ENCODE peak calls at places on chromosomes 4 and X, in nine cellular contexts. H, R, Z, C, L, F, B, Y and G are unnamed samples.

GRCh38 chrX:11341274-11342256 is 48.4 kb downstream of the AMELX start:
- DNase-seq in C (no peak), Y (peak), L (peak), F (no peak), H (peak), Z (peak), B (peak), R (peak), G (no peak)

GRCh38 chrX:130108647-130109428 is 1.5 kb downstream of the ELF4 start:
- DNase-seq in B (peak), F (no peak), Y (peak), L (peak), H (peak), R (no peak), C (no peak), Z (peak), G (no peak)

GRCh38 chrX:100424012-100424411 is 13.9 kb upstream of the PCDH19 start:
- DNase-seq in Z (peak), C (no peak), Y (no peak), H (no peak), L (no peak), B (peak), R (no peak), F (no peak), G (no peak)

GRCh38 chr4:7332216-7333023 is 102.3 kb downstream of the PSAPL1 start:
- DNase-seq in Z (no peak), Y (peak), H (no peak), R (peak), L (peak), C (no peak), F (no peak), B (no peak), G (no peak)

GRCh38 chr4:75800972-75801371 is 76.6 kb downstream of the USO1 start:
- DNase-seq in Z (peak), L (no peak), B (peak), H (no peak), Y (peak), R (no peak), F (no peak), C (no peak), G (no peak)

GRCh38 chr4:65669008-65669971 is 999 bp downstream of the EPHA5 start:
- DNase-seq in L (peak), H (no peak), F (no peak), C (peak), Z (peak), B (no peak), R (peak), Y (no peak), G (no peak)

GRCh38 chrX:153646620-153647373 is at the start of gene DUSP9:
- DNase-seq in Z (peak), H (no peak), C (peak), Y (peak), L (peak), B (peak), F (no peak), R (peak), G (no peak)

GRCh38 chrX:81202413-81202794 is 502 bp downstream of the SH3BGRL start:
- DNase-seq in C (no peak), H (no peak), B (peak), Y (no peak), Z (no peak), R (no peak), L (no peak), F (no peak), G (no peak)

GRCh38 chr4:75432683-75433082 is 81.5 kb downstream of the RCHY1 start:
- DNase-seq in C (peak), L (no peak), H (no peak), R (no peak), B (peak), Z (peak), F (no peak), Y (peak), G (no peak)

GRCh38 chrX:72060196-72060974 is 71.3 kb downstream of the RTL5 start:
- DNase-seq in C (peak), Z (no peak), L (no peak), H (peak), R (no peak), B (no peak), F (no peak), Y (no peak), G (no peak)

GRCh38 chr4:190020790-190021717 is 6.0 kb downstream of the FRG2 start:
- DNase-seq in F (no peak), H (no peak), R (no peak), B (peak), L (peak), Z (peak), C (peak), Y (peak), G (no peak)

GRCh38 chr4:158053086-158053485 is 119.7 kb downstream of the GASK1B start:
- DNase-seq in H (no peak), L (no peak), B (no peak), C (no peak), Y (no peak), R (no peak), Z (no peak), F (no peak), G (no peak)

GRCh38 chrX:110509778-110510510 is 151.3 kb downstream of the RTL9 start:
- DNase-seq in Z (peak), F (no peak), B (no peak), H (no peak), Y (peak), C (no peak), R (no peak), L (no peak), G (no peak)

GRCh38 chr4:109611045-109611616 is 51.1 kb downstream of the MCUB start:
- DNase-seq in Z (no peak), B (no peak), F (no peak), L (no peak), C (no peak), H (no peak), R (no peak), Y (no peak), G (no peak)

GRCh38 chrX:133495464-133496391 is 80.4 kb upstream of the GPC4 start:
- DNase-seq in L (no peak), F (no peak), H (peak), R (peak), C (no peak), B (no peak), Z (no peak), Y (no peak), G (no peak)

GRCh38 chr4:138259296-138259695 is 17.1 kb upstream of the SLC7A11 start:
- DNase-seq in B (peak), Z (no peak), C (no peak), R (no peak), Y (peak), F (no peak), L (no peak), H (no peak), G (no peak)

GRCh38 chr4:121256346-121256745 is 92.2 kb upstream of the TNIP3 start:
- DNase-seq in L (no peak), H (no peak), B (peak), Z (peak), Y (peak), C (no peak), R (no peak), F (no peak), G (no peak)

GRCh38 chr4:141719585-141719984 is 83.2 kb downstream of the IL15 start:
- DNase-seq in L (no peak), Y (no peak), F (no peak), R (no peak), C (no peak), Z (no peak), H (no peak), B (no peak), G (no peak)

GRCh38 chr4:155943610-155944329 is 9.9 kb downstream of the CTSO start:
- DNase-seq in B (no peak), Y (no peak), H (no peak), C (no peak), R (no peak), Z (no peak), L (no peak), F (no peak), G (no peak)

GRCh38 chr4:184962125-184962638 is 56.1 kb upstream of the HELT start:
- DNase-seq in Z (no peak), F (no peak), Y (no peak), B (no peak), L (no peak), R (no peak), H (no peak), C (no peak), G (no peak)

GRCh38 chr4:48909697-48910096 is 3.1 kb upstream of the OCIAD2 start:
- DNase-seq in Y (peak), B (peak), Z (peak), R (peak), L (no peak), F (no peak), H (no peak), C (no peak), G (no peak)

GRCh38 chr4:59925290-59925689 is 1274.8 kb upstream of the ADGRL3 start:
- DNase-seq in F (no peak), L (no peak), H (no peak), R (no peak), Z (no peak), Y (no peak), B (no peak), C (no peak), G (no peak)

GRCh38 chrX:1536712-1537030 is 314 bp downstream of the P2RY8 start:
- DNase-seq in R (no peak), B (no peak), H (no peak), F (no peak), L (no peak), C (no peak), Z (no peak), Y (no peak), G (no peak)

DNA sequence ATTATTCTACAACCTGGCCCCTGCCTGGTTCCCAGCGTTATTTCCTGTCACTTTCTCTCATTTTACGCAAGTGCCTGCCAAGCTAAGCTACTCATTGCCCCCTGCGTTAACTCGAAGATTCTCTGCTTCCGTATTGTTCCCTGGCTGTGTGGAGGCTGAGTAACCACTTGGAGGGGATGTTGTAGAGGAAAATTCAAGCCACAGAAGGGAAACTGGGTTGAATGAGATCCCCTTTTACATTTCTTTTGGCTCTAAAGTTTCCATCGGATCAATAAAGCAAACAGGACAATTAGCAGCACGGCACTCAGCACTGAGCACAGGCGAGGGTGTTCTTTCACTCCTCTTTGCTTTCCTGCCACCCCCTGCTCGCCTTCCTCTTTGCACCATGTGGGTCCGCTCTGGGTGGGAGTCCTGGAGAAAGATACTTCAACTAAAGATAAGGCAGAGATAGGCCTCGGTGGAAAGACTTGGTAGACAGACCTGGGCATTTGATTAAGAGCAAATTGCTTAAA is 4.2 kb upstream of the TMSB4X start:
- DNase-seq in R (peak), B (no peak), L (no peak), Z (peak), Y (no peak), F (no peak), H (peak), C (no peak), G (no peak)
- TF ChIP-seq CTCF in R (peak), B (peak), L (peak), Z (peak), Y (no peak), F (no peak), H (peak), C (no peak), G (peak)

DNA sequence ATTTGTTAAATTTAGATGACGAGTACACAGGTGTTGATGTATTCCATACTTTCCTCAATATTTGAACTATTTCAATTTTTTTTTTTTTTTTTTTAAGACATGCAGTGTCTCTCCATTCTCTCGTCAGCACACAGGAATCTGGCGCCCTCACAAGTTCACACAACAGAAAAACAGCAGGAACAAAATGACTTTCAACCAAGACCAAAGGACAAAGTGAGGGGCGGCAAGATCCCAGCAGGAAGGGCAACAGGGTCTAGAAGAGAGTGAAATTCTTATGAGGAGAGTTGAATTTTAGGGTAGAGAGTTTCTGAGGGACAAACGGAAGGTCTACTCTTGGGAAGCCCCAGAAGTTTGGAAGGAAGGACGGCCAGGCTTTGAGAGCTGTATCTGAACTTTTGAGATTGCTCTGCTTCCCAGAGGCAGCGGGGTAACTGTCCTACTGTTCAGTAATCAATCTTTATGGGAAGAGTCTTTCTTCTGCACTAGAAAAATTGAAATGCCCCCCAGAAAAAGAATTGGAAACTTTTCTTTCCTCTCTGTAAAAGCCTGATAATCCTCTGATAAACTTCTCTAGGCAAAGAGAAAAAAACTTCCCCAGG is 760.2 kb downstream of the RAB28 start:
- DNase-seq in R (no peak), F (no peak), Z (no peak), L (no peak), Y (no peak), B (no peak), C (no peak), H (no peak), G (no peak)
- TF ChIP-seq CTCF in R (no peak), F (no peak), Z (peak), L (no peak), Y (no peak), B (no peak), C (no peak), H (no peak), G (no peak)

DNA sequence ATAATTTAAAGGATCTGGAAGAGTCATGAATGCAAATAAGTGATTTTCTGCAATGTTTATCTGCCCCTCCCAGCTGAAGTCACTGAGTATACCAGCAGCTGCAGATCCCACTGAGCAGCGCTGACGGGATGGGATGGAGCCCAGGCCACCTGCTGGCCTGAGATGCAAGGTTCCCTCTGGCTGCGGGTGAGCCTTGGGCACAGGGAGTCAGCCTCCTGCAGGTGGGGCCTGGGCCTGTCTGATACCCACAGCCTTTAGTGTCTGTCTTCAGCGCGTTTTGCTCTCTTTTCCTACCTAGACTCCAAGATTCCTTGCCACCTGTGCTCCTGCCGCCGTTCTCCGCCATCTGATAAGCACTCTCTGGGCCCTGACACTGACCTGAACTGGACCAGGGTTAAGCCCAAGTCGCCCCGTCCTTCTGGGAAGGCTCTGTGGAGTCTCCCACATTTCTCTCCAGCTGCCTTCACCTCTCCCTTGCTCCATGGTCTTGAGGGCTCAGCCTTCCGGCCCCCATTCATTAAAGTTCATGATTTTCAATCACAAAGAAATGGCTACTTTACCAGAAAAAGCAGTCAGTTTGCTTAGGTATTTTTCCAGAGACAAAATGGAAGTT is 223.1 kb upstream of the FAT1 start:
- DNase-seq in L (no peak), Y (peak), Z (peak), H (no peak), B (peak), R (no peak), F (no peak), C (peak), G (no peak)
- TF ChIP-seq CTCF in L (no peak), Y (no peak), Z (peak), H (no peak), B (peak), R (peak), F (peak), C (peak), G (peak)

GRCh38 chr4:183157215-183157614 is 58.2 kb downstream of the WWC2 start:
- DNase-seq in F (no peak), Z (peak), R (no peak), H (no peak), L (no peak), B (no peak), Y (no peak), C (no peak), G (no peak)
- TF ChIP-seq CTCF in F (no peak), Z (peak), R (no peak), H (no peak), L (no peak), B (no peak), Y (no peak), C (no peak), G (no peak)

GRCh38 chr4:61911313-61911756 is 711.2 kb downstream of the ADGRL3 start:
- DNase-seq in R (no peak), Z (no peak), C (no peak), H (no peak), L (no peak), Y (no peak), F (no peak), B (no peak), G (no peak)
- TF ChIP-seq CTCF in R (no peak), Z (no peak), C (no peak), H (no peak), L (no peak), Y (no peak), F (no peak), B (no peak), G (no peak)